ENCODE peak calls at places on chromosomes 16 and 17, in six cellular contexts. One of them, this sample, is unnamed.

GRCh38 chr16:24995033-24995432 is 20.1 kb downstream of the ARHGAP17 start:
- DNase-seq in H1: no peak
- DNase-seq in mesendoderm: no peak
- DNase-seq in neuronal stem cell: no peak
- DNase-seq in IMR-90: no peak
- DNase-seq in mesenchymal stem cell: no peak
- DNase-seq in this sample: no peak

GRCh38 chr17:48555183-48555615 is 10.3 kb upstream of the HOXB2 start:
- DNase-seq in H1: no peak
- DNase-seq in mesendoderm: no peak
- DNase-seq in neuronal stem cell: no peak
- DNase-seq in IMR-90: peak; percentile 99
- DNase-seq in mesenchymal stem cell: peak; percentile 97
- DNase-seq in this sample: no peak

GRCh38 chr17:8872705-8873426 is 5.4 kb upstream of the PIK3R6 start:
- DNase-seq in H1: no peak
- DNase-seq in mesendoderm: no peak
- DNase-seq in neuronal stem cell: no peak
- DNase-seq in IMR-90: no peak
- DNase-seq in mesenchymal stem cell: no peak
- DNase-seq in this sample: no peak

GRCh38 chr17:58487589-58488427 is at the start of gene HSF5:
- DNase-seq in H1: no peak
- DNase-seq in mesendoderm: no peak
- DNase-seq in neuronal stem cell: no peak
- DNase-seq in IMR-90: no peak
- DNase-seq in mesenchymal stem cell: no peak
- DNase-seq in this sample: peak; percentile 88

GRCh38 chr17:13884347-13884746 is 185.0 kb upstream of the COX10 start:
- DNase-seq in H1: no peak
- DNase-seq in mesendoderm: no peak
- DNase-seq in neuronal stem cell: no peak
- DNase-seq in IMR-90: no peak
- DNase-seq in mesenchymal stem cell: no peak
- DNase-seq in this sample: no peak

GRCh38 chr17:5585814-5586558 is 1.7 kb upstream of the NLRP1 start:
- DNase-seq in H1: no peak
- DNase-seq in mesendoderm: peak; percentile 14
- DNase-seq in neuronal stem cell: no peak
- DNase-seq in IMR-90: peak; percentile 31
- DNase-seq in mesenchymal stem cell: peak; percentile 14
- DNase-seq in this sample: no peak

GRCh38 chr17:34581446-34582184 is 2.2 kb downstream of the TMEM132E start:
- DNase-seq in H1: no peak
- DNase-seq in mesendoderm: peak; percentile 20
- DNase-seq in neuronal stem cell: no peak
- DNase-seq in IMR-90: no peak
- DNase-seq in mesenchymal stem cell: no peak
- DNase-seq in this sample: peak; percentile 47

GRCh38 chr16:87678618-87679017 is 76.3 kb downstream of the JPH3 start:
- DNase-seq in H1: no peak
- DNase-seq in mesendoderm: no peak
- DNase-seq in neuronal stem cell: no peak
- DNase-seq in IMR-90: no peak
- DNase-seq in mesenchymal stem cell: no peak
- DNase-seq in this sample: no peak

GRCh38 chr16:47967374-47967773 is 188.4 kb downstream of the ABCC12 start:
- DNase-seq in H1: no peak
- DNase-seq in mesendoderm: no peak
- DNase-seq in neuronal stem cell: no peak
- DNase-seq in IMR-90: no peak
- DNase-seq in mesenchymal stem cell: no peak
- DNase-seq in this sample: no peak

GRCh38 chr16:29232811-29233704 is 173.5 kb downstream of the NPIPB11 start:
- DNase-seq in H1: no peak
- DNase-seq in mesendoderm: no peak
- DNase-seq in neuronal stem cell: no peak
- DNase-seq in IMR-90: no peak
- DNase-seq in mesenchymal stem cell: no peak
- DNase-seq in this sample: no peak

GRCh38 chr17:79975498-79976134 is 60.1 kb downstream of the TBC1D16 start:
- DNase-seq in H1: no peak
- DNase-seq in mesendoderm: no peak
- DNase-seq in neuronal stem cell: no peak
- DNase-seq in IMR-90: no peak
- DNase-seq in mesenchymal stem cell: no peak
- DNase-seq in this sample: peak; percentile 35

GRCh38 chr17:37813753-37814152 is 68.9 kb upstream of the HNF1B start:
- DNase-seq in H1: no peak
- DNase-seq in mesendoderm: peak; percentile 77
- DNase-seq in neuronal stem cell: no peak
- DNase-seq in IMR-90: peak; percentile 100
- DNase-seq in mesenchymal stem cell: peak; percentile 87
- DNase-seq in this sample: no peak

GRCh38 chr17:16258916-16259315 is 41.9 kb downstream of the PIGL start:
- DNase-seq in H1: no peak
- DNase-seq in mesendoderm: no peak
- DNase-seq in neuronal stem cell: no peak
- DNase-seq in IMR-90: peak; percentile 36
- DNase-seq in mesenchymal stem cell: no peak
- DNase-seq in this sample: no peak

GRCh38 chr17:82693168-82693867 is 5.2 kb downstream of the RAB40B start:
- DNase-seq in H1: no peak
- DNase-seq in mesendoderm: no peak
- DNase-seq in neuronal stem cell: no peak
- DNase-seq in IMR-90: no peak
- DNase-seq in mesenchymal stem cell: no peak
- DNase-seq in this sample: no peak

GRCh38 chr17:82696916-82697807 is 1.3 kb downstream of the RAB40B start:
- DNase-seq in H1: no peak
- DNase-seq in mesendoderm: no peak
- DNase-seq in neuronal stem cell: no peak
- DNase-seq in IMR-90: no peak
- DNase-seq in mesenchymal stem cell: no peak
- DNase-seq in this sample: peak; percentile 54

GRCh38 chr17:82692268-82692667 is 6.2 kb downstream of the RAB40B start:
- DNase-seq in H1: no peak
- DNase-seq in mesendoderm: no peak
- DNase-seq in neuronal stem cell: no peak
- DNase-seq in IMR-90: no peak
- DNase-seq in mesenchymal stem cell: no peak
- DNase-seq in this sample: no peak

GRCh38 chr17:82696259-82696658 is 2.2 kb downstream of the RAB40B start:
- DNase-seq in H1: no peak
- DNase-seq in mesendoderm: no peak
- DNase-seq in neuronal stem cell: no peak
- DNase-seq in IMR-90: no peak
- DNase-seq in mesenchymal stem cell: no peak
- DNase-seq in this sample: no peak

GRCh38 chr17:82694647-82695046 is 3.9 kb downstream of the RAB40B start:
- DNase-seq in H1: no peak
- DNase-seq in mesendoderm: no peak
- DNase-seq in neuronal stem cell: no peak
- DNase-seq in IMR-90: no peak
- DNase-seq in mesenchymal stem cell: no peak
- DNase-seq in this sample: no peak
- H2BK15ac ChIP-seq in H1: no peak overlapping the region
- H2BK15ac ChIP-seq in mesendoderm: no peak overlapping the region
- H2BK15ac ChIP-seq in neuronal stem cell: no peak overlapping the region
- H2BK15ac ChIP-seq in IMR-90: no peak overlapping the region
- H2BK15ac ChIP-seq in mesenchymal stem cell: no peak overlapping the region
- H2BK15ac ChIP-seq in this sample: no peak overlapping the region

GRCh38 chr17:46848534-46848933 is 2.8 kb upstream of the WNT9B start:
- DNase-seq in H1: no peak
- DNase-seq in mesendoderm: no peak
- DNase-seq in neuronal stem cell: no peak
- DNase-seq in IMR-90: no peak
- DNase-seq in mesenchymal stem cell: no peak
- DNase-seq in this sample: peak; percentile 25
- H2BK15ac ChIP-seq in H1: no peak overlapping the region
- H2BK15ac ChIP-seq in mesendoderm: no peak overlapping the region
- H2BK15ac ChIP-seq in neuronal stem cell: no peak overlapping the region
- H2BK15ac ChIP-seq in IMR-90: no peak overlapping the region
- H2BK15ac ChIP-seq in mesenchymal stem cell: no peak overlapping the region
- H2BK15ac ChIP-seq in this sample: no peak overlapping the region

GRCh38 chr17:45087496-45087975 is 26.4 kb downstream of the NMT1 start:
- DNase-seq in H1: no peak
- DNase-seq in mesendoderm: no peak
- DNase-seq in neuronal stem cell: no peak
- DNase-seq in IMR-90: peak; percentile 62
- DNase-seq in mesenchymal stem cell: no peak
- DNase-seq in this sample: no peak
- H2BK15ac ChIP-seq in H1: no peak overlapping the region
- H2BK15ac ChIP-seq in mesendoderm: no peak overlapping the region
- H2BK15ac ChIP-seq in neuronal stem cell: no peak overlapping the region
- H2BK15ac ChIP-seq in IMR-90: peak overlapping the region; percentile 25
- H2BK15ac ChIP-seq in mesenchymal stem cell: no peak overlapping the region
- H2BK15ac ChIP-seq in this sample: no peak overlapping the region

GRCh38 chr17:2909853-2910234 is 113.6 kb downstream of the RAP1GAP2 start:
- DNase-seq in H1: no peak
- DNase-seq in mesendoderm: no peak
- DNase-seq in neuronal stem cell: no peak
- DNase-seq in IMR-90: no peak
- DNase-seq in mesenchymal stem cell: no peak
- DNase-seq in this sample: no peak

GRCh38 chr17:2911035-2911754 is 115.0 kb downstream of the RAP1GAP2 start:
- DNase-seq in H1: no peak
- DNase-seq in mesendoderm: no peak
- DNase-seq in neuronal stem cell: no peak
- DNase-seq in IMR-90: no peak
- DNase-seq in mesenchymal stem cell: no peak
- DNase-seq in this sample: no peak

GRCh38 chr17:2906907-2907306 is 110.7 kb downstream of the RAP1GAP2 start:
- DNase-seq in H1: no peak
- DNase-seq in mesendoderm: peak; percentile 52
- DNase-seq in neuronal stem cell: no peak
- DNase-seq in IMR-90: no peak
- DNase-seq in mesenchymal stem cell: no peak
- DNase-seq in this sample: peak; percentile 27

GRCh38 chr17:2911755-2912111 is 115.5 kb downstream of the RAP1GAP2 start:
- DNase-seq in H1: no peak
- DNase-seq in mesendoderm: no peak
- DNase-seq in neuronal stem cell: no peak
- DNase-seq in IMR-90: no peak
- DNase-seq in mesenchymal stem cell: no peak
- DNase-seq in this sample: no peak

DNA sequence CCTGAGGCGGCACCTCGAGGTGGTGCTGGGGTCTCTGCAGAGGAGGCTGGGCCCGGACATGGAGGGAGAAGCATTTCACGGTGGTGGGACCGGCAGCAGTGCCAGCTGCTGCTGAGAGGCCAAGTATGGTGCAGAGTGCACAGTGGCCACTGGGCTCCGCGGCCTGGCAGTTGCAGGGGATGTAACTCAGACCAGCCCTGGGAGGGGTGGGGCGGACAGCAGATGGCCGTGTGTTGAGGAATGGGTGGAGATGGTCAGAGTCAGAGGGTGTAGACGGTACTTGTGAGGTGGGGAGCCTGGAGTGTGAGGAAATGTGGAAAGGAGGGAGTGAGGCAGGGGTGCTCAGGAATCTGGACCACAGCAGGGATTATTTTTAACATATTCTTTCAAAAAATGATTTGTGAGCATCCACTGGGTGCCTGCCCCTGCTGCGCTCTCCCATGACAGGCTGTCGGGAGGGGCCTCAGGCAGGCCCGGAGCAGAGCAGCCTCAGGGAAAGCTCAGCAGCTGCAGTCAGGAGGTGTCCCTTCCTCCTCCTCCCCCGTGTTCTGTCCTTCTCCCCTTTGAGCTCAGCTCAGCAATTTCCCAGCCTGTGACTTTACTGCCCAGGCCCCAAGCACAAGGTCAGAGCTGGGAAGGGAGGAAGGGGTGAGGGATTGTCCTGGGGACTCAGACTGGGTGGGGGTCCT is 113.1 kb downstream of the RAP1GAP2 start:
- DNase-seq in H1: no peak
- DNase-seq in mesendoderm: no peak
- DNase-seq in neuronal stem cell: no peak
- DNase-seq in IMR-90: no peak
- DNase-seq in mesenchymal stem cell: no peak
- DNase-seq in this sample: no peak
- H2BK15ac ChIP-seq in H1: no peak overlapping the region
- H2BK15ac ChIP-seq in mesendoderm: no peak overlapping the region
- H2BK15ac ChIP-seq in neuronal stem cell: peak overlapping the region; percentile 38
- H2BK15ac ChIP-seq in IMR-90: no peak overlapping the region
- H2BK15ac ChIP-seq in mesenchymal stem cell: no peak overlapping the region
- H2BK15ac ChIP-seq in this sample: no peak overlapping the region

GRCh38 chr16:89300311-89300975 is 82.9 kb downstream of the ZNF778 start:
- DNase-seq in H1: no peak
- DNase-seq in mesendoderm: no peak
- DNase-seq in neuronal stem cell: no peak
- DNase-seq in IMR-90: peak; percentile 65
- DNase-seq in mesenchymal stem cell: no peak
- DNase-seq in this sample: no peak

GRCh38 chr16:89297156-89297869 is 79.8 kb downstream of the ZNF778 start:
- DNase-seq in H1: no peak
- DNase-seq in mesendoderm: no peak
- DNase-seq in neuronal stem cell: no peak
- DNase-seq in IMR-90: no peak
- DNase-seq in mesenchymal stem cell: no peak
- DNase-seq in this sample: no peak

GRCh38 chr16:89298826-89299225 is 81.3 kb downstream of the ZNF778 start:
- DNase-seq in H1: no peak
- DNase-seq in mesendoderm: no peak
- DNase-seq in neuronal stem cell: no peak
- DNase-seq in IMR-90: no peak
- DNase-seq in mesenchymal stem cell: no peak
- DNase-seq in this sample: no peak

GRCh38 chr16:89295915-89296314 is 78.4 kb downstream of the ZNF778 start:
- DNase-seq in H1: no peak
- DNase-seq in mesendoderm: no peak
- DNase-seq in neuronal stem cell: no peak
- DNase-seq in IMR-90: no peak
- DNase-seq in mesenchymal stem cell: no peak
- DNase-seq in this sample: no peak

GRCh38 chr16:89297870-89298545 is 80.5 kb downstream of the ZNF778 start:
- DNase-seq in H1: no peak
- DNase-seq in mesendoderm: no peak
- DNase-seq in neuronal stem cell: no peak
- DNase-seq in IMR-90: no peak
- DNase-seq in mesenchymal stem cell: no peak
- DNase-seq in this sample: no peak
- H2BK15ac ChIP-seq in H1: no peak overlapping the region
- H2BK15ac ChIP-seq in mesendoderm: no peak overlapping the region
- H2BK15ac ChIP-seq in neuronal stem cell: no peak overlapping the region
- H2BK15ac ChIP-seq in IMR-90: no peak overlapping the region
- H2BK15ac ChIP-seq in mesenchymal stem cell: no peak overlapping the region
- H2BK15ac ChIP-seq in this sample: no peak overlapping the region

DNA sequence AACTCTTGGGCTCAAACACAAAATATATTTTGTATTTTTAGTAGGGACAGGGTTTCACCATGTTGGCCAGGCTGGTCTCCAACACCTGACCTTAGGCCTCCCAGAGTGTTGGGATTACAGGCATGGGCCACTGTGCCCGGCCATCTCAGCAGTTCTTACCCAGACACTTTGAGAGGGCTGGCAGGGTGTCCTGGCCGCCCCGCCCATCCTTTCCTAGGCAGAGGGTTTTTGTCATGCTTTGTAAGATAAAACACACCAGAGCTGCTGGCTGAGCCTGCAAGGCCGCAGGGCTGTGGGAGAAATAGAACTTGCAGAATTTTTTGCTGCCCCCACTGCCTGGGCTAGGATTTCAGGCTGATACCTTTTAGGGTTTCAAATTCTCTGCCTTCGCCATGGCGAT is 8.7 kb downstream of the PPL start:
- DNase-seq in H1: no peak
- DNase-seq in mesendoderm: no peak
- DNase-seq in neuronal stem cell: no peak
- DNase-seq in IMR-90: no peak
- DNase-seq in mesenchymal stem cell: no peak
- DNase-seq in this sample: no peak
- H2BK15ac ChIP-seq in H1: no peak overlapping the region
- H2BK15ac ChIP-seq in mesendoderm: no peak overlapping the region
- H2BK15ac ChIP-seq in neuronal stem cell: no peak overlapping the region
- H2BK15ac ChIP-seq in IMR-90: no peak overlapping the region
- H2BK15ac ChIP-seq in mesenchymal stem cell: no peak overlapping the region
- H2BK15ac ChIP-seq in this sample: no peak overlapping the region